ENCODE peak calls at places on chromosomes 6 and 20, in eight cellular contexts. O is cardiac fibroblast; V is HCT116; C is AG08396; T is hepatic stellate cell; N is neural progenitor cell; H is stimulated activated CD8-positive, alpha-beta memory T cell treated with anti-CD3 and anti-CD28 coated beads, Interleukin-4, amount 100 ng/mL, for 4 hours; E is GM23248. Z is an unnamed sample.

GRCh38 chr6:119183457-119183856 is 105.0 kb upstream of the FAM184A start:
- DNase-seq in C (no peak), N (peak; percentile 59), E (no peak), H (no peak), O (no peak), V (no peak), T (no peak), Z (no peak)

GRCh38 chr6:63671098-63671754 is 35.6 kb downstream of the PHF3 start:
- DNase-seq in T (no peak), H (no peak), V (no peak), N (no peak), E (no peak), C (no peak), O (no peak), Z (no peak)

GRCh38 chr6:99608059-99608885 is 1.6 kb downstream of the PRDM13 start:
- DNase-seq in N (peak; percentile 34), O (no peak), V (no peak), T (no peak), C (no peak), E (no peak), H (no peak), Z (no peak)

GRCh38 chr20:23048283-23049200 is 930 bp downstream of the THBD start:
- DNase-seq in V (no peak), T (peak; percentile 24), O (peak; percentile 46), N (peak; percentile 78), C (peak; percentile 63), H (no peak), E (peak; percentile 78), Z (no peak)

GRCh38 chr20:5504061-5504739 is 187.4 kb upstream of the PROKR2 start:
- DNase-seq in T (peak; percentile 75), N (no peak), C (peak; percentile 69), O (peak; percentile 45), V (no peak), H (no peak), E (peak; percentile 75), Z (no peak)

GRCh38 chr6:47146426-47147174 is 104.5 kb upstream of the ADGRF1 start:
- DNase-seq in O (peak; percentile 61), V (no peak), T (no peak), E (peak; percentile 64), N (peak; percentile 15), H (no peak), C (no peak), Z (no peak)

GRCh38 chr6:117605169-117605826 is 3.0 kb upstream of the GOPC start:
- DNase-seq in T (peak; percentile 57), V (peak; percentile 71), C (peak; percentile 66), O (peak; percentile 87), E (peak; percentile 81), N (peak; percentile 66), H (no peak), Z (peak; percentile 40)

GRCh38 chr20:57527728-57528127 is 2.8 kb upstream of the CTCFL start:
- DNase-seq in H (no peak), T (no peak), V (no peak), N (no peak), C (no peak), O (no peak), E (no peak), Z (no peak)

GRCh38 chr6:34723203-34723602 is 26.6 kb upstream of the ILRUN start:
- DNase-seq in V (no peak), C (no peak), E (peak; percentile 49), H (no peak), O (peak; percentile 30), N (no peak), T (peak; percentile 11), Z (no peak)

GRCh38 chr6:139569561-139569960 is 195.1 kb upstream of the CITED2 start:
- DNase-seq in N (no peak), H (no peak), V (no peak), C (peak; percentile 38), O (no peak), E (peak; percentile 83), T (peak; percentile 50), Z (peak; percentile 73)

GRCh38 chr6:41500561-41500960 is 45.6 kb upstream of the FOXP4 start:
- DNase-seq in H (no peak), C (no peak), T (no peak), N (no peak), V (no peak), O (no peak), E (no peak), Z (no peak)

GRCh38 chr6:42550277-42550676 is 13.6 kb upstream of the UBR2 start:
- DNase-seq in T (no peak), O (no peak), N (no peak), E (no peak), V (no peak), C (no peak), H (no peak), Z (no peak)

GRCh38 chr20:45828589-45828988 is 1.5 kb upstream of the TNNC2 start:
- DNase-seq in V (no peak), N (peak; percentile 29), O (peak; percentile 31), H (no peak), C (no peak), E (peak; percentile 24), T (peak; percentile 40), Z (no peak)

GRCh38 chr6:155638200-155638599 is 182.6 kb upstream of the NOX3 start:
- DNase-seq in N (no peak), O (no peak), V (no peak), H (no peak), C (no peak), T (no peak), E (no peak), Z (no peak)

GRCh38 chr6:100346828-100347227 is 117.9 kb downstream of the SIM1 start:
- DNase-seq in N (no peak), H (no peak), O (peak; percentile 65), C (no peak), V (no peak), T (no peak), E (peak; percentile 86), Z (no peak)

GRCh38 chr6:26064619-26065257 is 22.5 kb upstream of the HFE start:
- DNase-seq in V (peak; percentile 54), E (peak; percentile 70), C (no peak), H (no peak), N (peak; percentile 60), T (peak; percentile 19), O (peak; percentile 73), Z (no peak)

GRCh38 chr20:41329435-41330342 is 10.9 kb upstream of the LPIN3 start:
- DNase-seq in T (peak; percentile 90), N (no peak), E (peak; percentile 98), V (peak; percentile 26), H (peak; percentile 49), O (peak; percentile 93), C (peak; percentile 89), Z (peak; percentile 98)

GRCh38 chr20:10596726-10597125 is 77.1 kb downstream of the JAG1 start:
- DNase-seq in C (peak; percentile 26), N (no peak), T (no peak), V (no peak), E (peak; percentile 86), O (peak; percentile 80), H (no peak), Z (no peak)

Z was measured in HS-27A.